ENCODE peak calls at places on chromosome 1, in eight cellular contexts. B is prostate gland, Y is cardiac fibroblast, J is adrenal gland, L is heart right ventricle, S is progenitor cell of endocrine pancreas, C is BE2C, X is breast epithelium. A is an unnamed sample.

GRCh38 chr1:172414331-172414730 is 6.2 kb upstream of the C1orf105 start:
- DNase-seq in B (no peak), Y (peak), J (no peak), L (no peak), S (no peak), C (no peak), X (no peak), A (peak)

GRCh38 chr1:25519624-25520023 is 23.8 kb upstream of the LDLRAP1 start:
- DNase-seq in B (no peak), Y (peak), J (no peak), L (no peak), S (no peak), C (no peak), X (no peak), A (peak)

GRCh38 chr1:109239580-109240068 is 9.7 kb upstream of the CELSR2 start:
- DNase-seq in B (no peak), Y (peak), J (peak), L (no peak), S (peak), C (peak), X (no peak), A (peak)

GRCh38 chr1:23459338-23459757 is 24.6 kb downstream of the ASAP3 start:
- DNase-seq in B (no peak), Y (no peak), J (no peak), L (no peak), S (no peak), C (no peak), X (no peak), A (no peak)

GRCh38 chr1:66197785-66198184 is 336.2 kb upstream of the SGIP1 start:
- DNase-seq in B (no peak), Y (no peak), J (no peak), L (no peak), S (no peak), C (no peak), X (no peak), A (no peak)

GRCh38 chr1:146007048-146007784 is 10.8 kb upstream of the TXNIP start:
- DNase-seq in B (peak), Y (peak), J (peak), L (no peak), S (peak), C (peak), X (no peak), A (peak)

GRCh38 chr1:15106608-15107007 is 46.9 kb upstream of the TMEM51 start:
- DNase-seq in B (no peak), Y (no peak), J (peak), L (no peak), S (no peak), C (peak), X (no peak), A (no peak)

GRCh38 chr1:3788756-3789420 is 7.4 kb downstream of the LRRC47 start:
- DNase-seq in B (no peak), Y (no peak), J (no peak), L (peak), S (no peak), C (no peak), X (no peak), A (no peak)

GRCh38 chr1:94325379-94326302 is 88.3 kb upstream of the ARHGAP29 start:
- DNase-seq in B (no peak), Y (peak), J (no peak), L (no peak), S (no peak), C (no peak), X (no peak), A (peak)

GRCh38 chr1:147264158-147264768 is 21.8 kb downstream of the CHD1L start:
- DNase-seq in B (no peak), Y (peak), J (no peak), L (no peak), S (no peak), C (no peak), X (no peak), A (peak)

GRCh38 chr1:178352790-178353416 is 143.9 kb downstream of the CLEC20A start:
- DNase-seq in B (no peak), Y (no peak), J (no peak), L (no peak), S (no peak), C (no peak), X (no peak), A (no peak)

GRCh38 chr1:167722152-167722869 is 529 bp downstream of the MPZL1 start:
- DNase-seq in B (peak), Y (peak), J (no peak), L (no peak), S (peak), C (no peak), X (no peak), A (no peak)

GRCh38 chr1:8191474-8191873 is 126.4 kb upstream of the SLC45A1 start:
- DNase-seq in B (no peak), Y (no peak), J (no peak), L (no peak), S (no peak), C (no peak), X (no peak), A (no peak)
- TF ChIP-seq CTCF in B (no peak), Y (no peak), J (no peak), L (no peak), S (no peak), C (no peak), X (no peak), A (no peak)

GRCh38 chr1:234726359-234726836 is 116.4 kb upstream of the IRF2BP2 start:
- DNase-seq in B (peak), Y (no peak), J (peak), L (no peak), S (no peak), C (no peak), X (no peak), A (no peak)
- TF ChIP-seq CTCF in B (no peak), Y (no peak), J (no peak), L (no peak), S (no peak), C (no peak), X (no peak), A (no peak)

GRCh38 chr1:71603044-71603776 is 522.4 kb upstream of the ZRANB2 start:
- DNase-seq in B (no peak), Y (no peak), J (no peak), L (no peak), S (no peak), C (no peak), X (no peak), A (no peak)
- TF ChIP-seq CTCF in B (no peak), Y (no peak), J (no peak), L (no peak), S (no peak), C (no peak), X (no peak), A (no peak)

DNA sequence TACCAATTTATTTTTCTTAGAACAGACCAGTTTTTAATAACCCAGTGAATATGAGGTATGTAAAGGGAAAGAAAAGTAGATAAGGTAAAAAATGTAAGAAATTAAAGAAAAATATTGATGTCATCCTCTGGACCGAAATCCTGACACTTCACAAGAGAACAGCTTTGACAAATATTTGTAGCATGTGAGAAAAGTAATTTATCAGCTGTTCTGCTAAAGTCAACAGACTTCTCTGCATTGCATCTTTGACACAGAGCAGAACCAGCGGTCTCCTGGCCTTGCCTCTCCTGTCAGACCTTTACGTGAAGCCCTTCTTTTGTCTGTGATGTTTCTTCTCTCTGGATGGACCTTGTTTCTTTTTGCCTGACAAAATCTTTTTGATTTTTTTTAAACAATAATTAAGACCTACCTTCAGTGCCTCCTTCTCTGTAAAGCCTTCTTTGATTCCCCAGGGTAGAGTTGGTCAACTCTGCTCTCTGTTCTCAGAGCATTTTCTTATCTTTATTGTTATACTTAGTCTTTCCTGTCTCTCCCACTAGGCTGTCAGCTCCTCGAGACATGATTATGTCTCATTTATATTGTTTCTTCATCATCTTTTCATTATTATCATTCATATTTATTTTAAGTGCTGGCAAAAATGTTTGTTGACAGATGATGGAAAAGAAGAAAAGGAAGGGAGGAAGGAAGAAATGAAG is 35.4 kb downstream of the RGS4 start:
- DNase-seq in B (no peak), Y (no peak), J (no peak), L (no peak), S (no peak), C (no peak), X (no peak), A (no peak)
- TF ChIP-seq CTCF in B (no peak), Y (no peak), J (no peak), L (no peak), S (no peak), C (no peak), X (no peak), A (no peak)

GRCh38 chr1:229156819-229157218 is 114.1 kb upstream of the RAB4A start:
- DNase-seq in B (peak), Y (peak), J (no peak), L (no peak), S (no peak), C (peak), X (no peak), A (no peak)
- TF ChIP-seq CTCF in B (peak), Y (no peak), J (peak), L (peak), S (peak), C (peak), X (peak), A (no peak)

GRCh38 chr1:183407474-183407873 is 10.7 kb downstream of the NMNAT2 start:
- DNase-seq in B (no peak), Y (no peak), J (no peak), L (no peak), S (no peak), C (no peak), X (no peak), A (no peak)

GRCh38 chr1:183404456-183404855 is 13.7 kb downstream of the NMNAT2 start:
- DNase-seq in B (no peak), Y (no peak), J (no peak), L (no peak), S (no peak), C (no peak), X (no peak), A (no peak)

GRCh38 chr1:183407961-183408360 is 10.2 kb downstream of the NMNAT2 start:
- DNase-seq in B (no peak), Y (no peak), J (no peak), L (no peak), S (no peak), C (no peak), X (no peak), A (no peak)

DNA sequence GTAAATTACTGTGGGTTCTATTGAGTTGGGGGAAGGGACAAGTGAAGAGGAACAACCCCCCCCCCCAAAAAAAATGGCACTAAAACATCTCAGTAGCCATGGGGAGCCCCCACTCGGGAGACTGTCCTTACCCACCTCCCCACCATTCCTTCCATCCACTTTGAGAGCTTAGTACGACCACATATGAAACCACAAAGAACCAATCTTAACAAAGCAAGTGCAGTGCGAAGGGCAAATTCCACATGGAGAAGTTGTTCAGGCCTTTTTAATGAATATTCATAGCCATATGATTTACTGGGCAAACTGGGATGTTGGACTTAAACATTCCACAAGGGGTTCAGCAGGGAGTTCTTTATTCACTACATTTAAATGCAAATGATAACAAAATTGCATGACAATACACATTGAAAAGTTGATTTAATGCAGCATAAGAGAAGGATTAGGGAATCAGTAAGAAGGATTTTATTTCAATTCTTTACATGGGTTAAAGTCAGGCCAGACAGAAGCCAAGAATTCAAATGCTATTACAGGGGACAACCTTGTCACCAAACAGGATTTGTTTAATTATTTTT is 14.7 kb downstream of the NMNAT2 start:
- DNase-seq in B (no peak), Y (no peak), J (no peak), L (no peak), S (no peak), C (no peak), X (no peak), A (no peak)
- TF ChIP-seq CTCF in B (no peak), Y (no peak), J (no peak), L (no peak), S (no peak), C (no peak), X (no peak), A (no peak)

GRCh38 chr1:226870323-226871046 is at the start of gene PSEN2:
- DNase-seq in B (peak), Y (peak), J (peak), L (peak), S (peak), C (peak), X (peak), A (peak)
- TF ChIP-seq CTCF in B (no peak), Y (no peak), J (no peak), L (peak), S (peak), C (no peak), X (peak), A (peak)

GRCh38 chr1:30853350-30853749 is 55.2 kb downstream of the SDC3 start:
- DNase-seq in B (no peak), Y (no peak), J (peak), L (no peak), S (no peak), C (no peak), X (no peak), A (no peak)
- TF ChIP-seq CTCF in B (no peak), Y (no peak), J (peak), L (no peak), S (no peak), C (no peak), X (no peak), A (no peak)

GRCh38 chr1:44213222-44214112 is at the start of gene DMAP1:
- DNase-seq in B (peak), Y (peak), J (peak), L (peak), S (peak), C (peak), X (peak), A (peak)
- TF ChIP-seq CTCF in B (no peak), Y (no peak), J (peak), L (no peak), S (no peak), C (no peak), X (no peak), A (no peak)

GRCh38 chr1:224528900-224529299 is 87.2 kb upstream of the CNIH3 start:
- DNase-seq in B (no peak), Y (peak), J (no peak), L (no peak), S (no peak), C (peak), X (no peak), A (peak)

GRCh38 chr1:224534731-224535130 is 81.4 kb upstream of the CNIH3 start:
- DNase-seq in B (no peak), Y (no peak), J (no peak), L (no peak), S (no peak), C (no peak), X (no peak), A (no peak)

GRCh38 chr1:224529844-224530243 is 86.3 kb upstream of the CNIH3 start:
- DNase-seq in B (no peak), Y (no peak), J (no peak), L (no peak), S (no peak), C (no peak), X (no peak), A (no peak)

GRCh38 chr1:224535641-224536040 is 80.5 kb upstream of the CNIH3 start:
- DNase-seq in B (no peak), Y (no peak), J (no peak), L (no peak), S (no peak), C (no peak), X (no peak), A (no peak)

DNA sequence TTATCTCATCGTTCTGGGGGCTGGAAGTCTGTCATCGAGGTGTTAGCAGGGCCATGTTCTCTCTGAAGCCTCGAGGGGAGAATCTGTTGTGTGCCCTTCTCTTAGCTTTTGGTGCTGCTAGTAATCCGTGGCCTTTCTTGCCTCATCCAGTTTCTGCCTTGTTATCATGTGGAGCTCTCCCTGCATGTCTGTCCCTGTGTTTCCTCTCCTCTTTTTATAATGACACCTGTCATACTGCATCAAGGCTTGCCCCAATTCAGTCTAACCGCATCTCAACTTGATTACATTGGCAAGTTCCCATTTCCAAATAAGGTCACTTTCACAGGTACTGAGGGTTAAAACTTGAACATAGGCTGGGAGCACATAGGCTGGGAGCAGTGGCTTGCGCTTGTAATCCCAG is 82.6 kb upstream of the CNIH3 start:
- DNase-seq in B (no peak), Y (no peak), J (no peak), L (no peak), S (no peak), C (no peak), X (no peak), A (no peak)
- TF ChIP-seq CTCF in B (no peak), Y (no peak), J (no peak), L (no peak), S (no peak), C (no peak), X (no peak), A (no peak)

A was measured in HFFc6.